ENCODE peak calls at places on chromosomes 6 and 20, in five cellular contexts. J is psoas muscle, L is GM23248, A is HFF-Myc, M is fibroblast of the aortic adventitia. S is an unnamed sample.
A peak's percentile ranks its signal among the peaks of the same experiment; 100 is the strongest.

GRCh38 chr6:80214436-80215022 is 108.1 kb downstream of the BCKDHB start:
- DNase-seq in A (peak; percentile 16), M (peak; percentile 82), L (peak; percentile 88), J (no peak), S (peak; percentile 81)

GRCh38 chr6:49110876-49111275 is 352.2 kb downstream of the MMUT start:
- DNase-seq in M (no peak), J (no peak), A (no peak), L (no peak), S (no peak)

GRCh38 chr6:3045369-3045768 is 22.9 kb upstream of the RIPK1 start:
- DNase-seq in A (no peak), M (no peak), L (no peak), J (no peak), S (no peak)

GRCh38 chr6:97668716-97669115 is 385.7 kb upstream of the MMS22L start:
- DNase-seq in A (no peak), J (no peak), M (no peak), L (no peak), S (no peak)

GRCh38 chr6:158481612-158482473 is 78.0 kb upstream of the TMEM181 start:
- DNase-seq in L (peak; percentile 91), A (peak; percentile 70), J (no peak), M (peak; percentile 55), S (peak; percentile 50)

GRCh38 chr6:49453221-49453620 is 9.8 kb downstream of the MMUT start:
- DNase-seq in J (no peak), A (no peak), M (peak; percentile 10), L (peak; percentile 35), S (peak; percentile 38)

GRCh38 chr6:68642977-68643376 is 7.9 kb downstream of the ADGRB3 start:
- DNase-seq in A (no peak), L (no peak), J (no peak), M (no peak), S (no peak)

GRCh38 chr20:45209924-45210323 is 3.1 kb downstream of the SEMG1 start:
- DNase-seq in A (no peak), M (no peak), L (no peak), J (no peak), S (no peak)

GRCh38 chr6:41767112-41767946 is 12.4 kb downstream of the FRS3 start:
- DNase-seq in A (peak; percentile 69), M (peak; percentile 89), L (peak; percentile 91), J (no peak), S (peak; percentile 70)

GRCh38 chr6:135703621-135704020 is 147.9 kb upstream of the PDE7B start:
- DNase-seq in A (no peak), M (no peak), L (no peak), J (no peak), S (peak; percentile 12)

GRCh38 chr6:152272486-152272885 is 364.7 kb downstream of the SYNE1 start:
- DNase-seq in L (peak; percentile 47), J (no peak), A (no peak), M (no peak), S (no peak)

GRCh38 chr20:59455392-59456341 is 148.7 kb upstream of the PHACTR3 start:
- DNase-seq in L (peak; percentile 63), M (peak; percentile 7), J (peak; percentile 31), A (no peak), S (peak; percentile 16)

GRCh38 chr6:9532621-9533557 is 882.0 kb downstream of the TFAP2A start:
- DNase-seq in M (peak; percentile 61), J (no peak), A (no peak), L (peak; percentile 64), S (peak; percentile 26)

GRCh38 chr20:62831361-62831788 is 14.5 kb downstream of the COL9A3 start:
- DNase-seq in J (no peak), A (no peak), L (no peak), M (no peak), S (no peak)

GRCh38 chr6:83285917-83286316 is 92.8 kb downstream of the RWDD2A start:
- DNase-seq in L (no peak), A (no peak), M (no peak), J (no peak), S (no peak)

GRCh38 chr6:156175971-156176421 is 601.2 kb upstream of the ARID1B start:
- DNase-seq in L (no peak), A (no peak), M (no peak), J (peak; percentile 39), S (peak; percentile 1)

GRCh38 chr6:24583463-24584389 is 62.3 kb downstream of the KIAA0319 start:
- DNase-seq in A (peak; percentile 15), L (peak; percentile 74), J (peak; percentile 69), M (peak; percentile 63), S (peak; percentile 72)

GRCh38 chr20:62449951-62450815 is 22.8 kb upstream of the RBBP8NL start:
- DNase-seq in M (no peak), L (no peak), J (no peak), A (no peak), S (no peak)

GRCh38 chr20:63979549-63980316 is at the start of gene SAMD10:
- DNase-seq in L (peak; percentile 33), A (no peak), M (no peak), J (no peak), S (peak; percentile 68)

GRCh38 chr6:16548121-16548520 is 213.1 kb downstream of the ATXN1 start:
- DNase-seq in L (peak; percentile 56), J (no peak), A (no peak), M (peak; percentile 8), S (peak; percentile 23)

GRCh38 chr6:111837641-111838500 is 35.4 kb downstream of the FYN start:
- DNase-seq in L (no peak), M (no peak), J (no peak), A (no peak), S (no peak)

GRCh38 chr6:34491091-34491430 is 25.2 kb downstream of the PACSIN1 start:
- DNase-seq in M (peak; percentile 56), A (no peak), L (peak; percentile 83), J (no peak), S (peak; percentile 33)

GRCh38 chr20:7772376-7772775 is 167.9 kb downstream of the HAO1 start:
- DNase-seq in L (peak; percentile 53), M (peak; percentile 96), J (no peak), A (peak; percentile 52), S (peak; percentile 58)

GRCh38 chr20:47676912-47677311 is 108.4 kb downstream of the SULF2 start:
- DNase-seq in L (no peak), J (no peak), A (no peak), M (no peak), S (no peak)
- H3K4me3 ChIP-seq in L (no peak overlapping the region), J (no peak overlapping the region), A (no peak overlapping the region), M (no peak overlapping the region), S (no peak overlapping the region)

GRCh38 chr6:15259766-15260098 is 13.9 kb downstream of the JARID2 start:
- DNase-seq in L (peak; percentile 52), M (no peak), J (no peak), A (no peak), S (peak; percentile 32)

GRCh38 chr6:15255481-15256414 is 9.9 kb downstream of the JARID2 start:
- DNase-seq in J (no peak), L (no peak), M (no peak), A (no peak), S (no peak)

GRCh38 chr6:15254074-15254975 is 8.5 kb downstream of the JARID2 start:
- DNase-seq in M (no peak), J (no peak), A (no peak), L (peak; percentile 50), S (peak; percentile 48)

GRCh38 chr6:15253107-15254073 is 7.5 kb downstream of the JARID2 start:
- DNase-seq in M (no peak), A (no peak), L (no peak), J (no peak), S (no peak)

DNA sequence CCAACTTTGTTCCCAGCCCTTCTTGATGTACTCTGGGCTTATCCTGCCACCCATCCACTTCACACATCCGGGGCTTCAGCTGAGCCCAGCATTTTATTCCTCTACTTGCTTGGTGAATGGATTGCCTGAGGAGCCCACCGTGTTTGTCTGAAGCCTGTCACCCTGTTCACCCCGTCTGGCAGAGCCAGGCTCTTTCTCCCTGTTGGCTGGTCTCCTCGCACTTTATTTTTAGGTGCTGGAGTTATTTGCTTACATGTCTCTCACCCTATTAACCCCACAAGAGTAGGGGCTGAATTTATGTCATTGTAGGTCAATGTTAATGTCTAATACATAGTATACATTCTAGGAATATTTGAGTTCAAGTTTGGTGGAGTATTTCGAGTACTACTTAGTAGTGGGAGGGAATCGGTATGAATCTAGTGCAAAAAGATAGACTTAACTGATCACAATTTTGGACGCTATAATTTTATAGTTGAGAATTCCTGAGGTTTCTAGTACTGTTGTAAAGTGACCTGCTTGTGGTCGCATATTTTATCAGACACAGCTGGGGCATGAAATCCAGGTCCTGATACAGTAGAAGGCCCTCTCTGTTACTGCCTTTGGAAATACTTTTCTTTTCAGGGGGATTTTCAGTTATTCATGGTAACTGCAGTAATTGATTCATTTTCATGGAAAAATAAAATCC is 10.8 kb downstream of the JARID2 start:
- DNase-seq in A (no peak), L (no peak), J (no peak), M (no peak), S (no peak)
- H3K4me3 ChIP-seq in A (no peak overlapping the region), L (no peak overlapping the region), J (no peak overlapping the region), M (no peak overlapping the region), S (no peak overlapping the region)

DNA sequence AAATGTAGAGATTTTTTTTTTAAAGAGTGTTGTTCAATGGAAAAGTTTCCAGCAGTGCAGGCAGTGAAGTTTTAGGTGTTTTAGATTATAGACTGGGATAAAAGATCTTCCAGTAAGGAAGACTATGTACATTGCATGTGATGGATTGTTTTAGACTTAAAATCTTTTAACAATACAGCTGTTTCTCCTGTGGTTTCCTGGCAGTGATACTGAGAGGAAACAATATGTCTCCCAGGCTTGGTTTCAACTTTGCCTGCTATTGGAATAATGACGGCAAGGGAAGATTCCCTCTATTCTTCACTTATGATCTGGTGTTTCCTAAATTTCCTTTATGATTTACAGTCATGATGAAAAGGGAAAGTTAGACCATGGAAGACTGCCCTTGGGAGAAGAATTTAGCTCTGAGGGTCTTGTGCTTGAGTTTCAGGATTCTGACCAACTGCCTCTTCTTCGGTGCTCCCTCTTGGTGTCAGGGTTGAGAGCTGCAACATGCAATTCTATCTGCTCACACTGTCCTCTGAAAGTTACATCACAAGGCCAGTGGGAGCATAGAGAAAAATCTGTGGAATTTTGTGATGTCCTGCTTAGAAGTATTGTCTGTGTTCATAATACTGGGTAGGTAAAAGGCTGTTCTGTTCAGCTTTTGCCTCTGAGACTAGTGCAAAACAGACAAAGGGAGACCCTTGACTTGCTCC is 262.8 kb upstream of the MAN1A1 start:
- DNase-seq in M (peak; percentile 33), L (peak; percentile 34), J (no peak), A (no peak), S (peak; percentile 61)
- H3K4me3 ChIP-seq in M (no peak overlapping the region), L (no peak overlapping the region), J (no peak overlapping the region), A (no peak overlapping the region), S (no peak overlapping the region)

GRCh38 chr6:47163536-47163935 is 121.4 kb upstream of the ADGRF1 start:
- DNase-seq in J (no peak), M (no peak), L (no peak), A (no peak), S (no peak)

GRCh38 chr6:47168176-47168575 is 126.0 kb upstream of the ADGRF1 start:
- DNase-seq in M (peak; percentile 98), L (peak; percentile 95), A (peak; percentile 85), J (peak; percentile 66), S (peak; percentile 96)

GRCh38 chr6:47162793-47163192 is 120.7 kb upstream of the ADGRF1 start:
- DNase-seq in J (no peak), M (no peak), L (no peak), A (no peak), S (no peak)

GRCh38 chr6:47164877-47165276 is 122.7 kb upstream of the ADGRF1 start:
- DNase-seq in A (no peak), L (no peak), M (no peak), J (no peak), S (no peak)

GRCh38 chr6:47165918-47166317 is 123.8 kb upstream of the ADGRF1 start:
- DNase-seq in J (no peak), L (no peak), M (no peak), A (no peak), S (peak; percentile 55)
- H3K4me3 ChIP-seq in J (no peak overlapping the region), L (no peak overlapping the region), M (no peak overlapping the region), A (no peak overlapping the region), S (no peak overlapping the region)

S was measured in choroid plexus epithelial cell.